ENCODE peak calls at places on chromosomes 5 and 9, in ten cellular contexts. One of them, this sample, is unnamed. For H3K4me1, the result is how much of the 10 kb centered on the place peaks cover.

GRCh38 chr9:113154936-113155335 is 4.1 kb downstream of the SLC31A2 start:
- DNase-seq in tibial artery: no peak
- DNase-seq in OCI-LY7: no peak
- DNase-seq in right lobe of liver: no peak
- DNase-seq in heart right ventricle: no peak
- DNase-seq in ovary: no peak
- DNase-seq in right cardiac atrium: no peak
- DNase-seq in mucosa of descending colon: no peak
- DNase-seq in GM23338: no peak
- DNase-seq in thyroid gland: no peak
- DNase-seq in this sample: no peak

GRCh38 chr9:89411759-89412158 is 86.2 kb downstream of the SEMA4D start:
- DNase-seq in tibial artery: no peak
- DNase-seq in OCI-LY7: no peak
- DNase-seq in right lobe of liver: no peak
- DNase-seq in heart right ventricle: no peak
- DNase-seq in ovary: no peak
- DNase-seq in right cardiac atrium: no peak
- DNase-seq in mucosa of descending colon: no peak
- DNase-seq in GM23338: no peak
- DNase-seq in thyroid gland: peak
- DNase-seq in this sample: no peak

GRCh38 chr5:96509313-96509712 is 76.3 kb upstream of the PCSK1 start:
- DNase-seq in tibial artery: no peak
- DNase-seq in OCI-LY7: no peak
- DNase-seq in right lobe of liver: no peak
- DNase-seq in heart right ventricle: no peak
- DNase-seq in ovary: no peak
- DNase-seq in right cardiac atrium: no peak
- DNase-seq in mucosa of descending colon: no peak
- DNase-seq in GM23338: no peak
- DNase-seq in thyroid gland: no peak
- DNase-seq in this sample: no peak

GRCh38 chr9:121684381-121685145 is 33.1 kb downstream of the DAB2IP start:
- DNase-seq in tibial artery: peak
- DNase-seq in OCI-LY7: peak
- DNase-seq in right lobe of liver: peak
- DNase-seq in heart right ventricle: peak
- DNase-seq in ovary: peak
- DNase-seq in right cardiac atrium: peak
- DNase-seq in mucosa of descending colon: peak
- DNase-seq in GM23338: peak
- DNase-seq in thyroid gland: peak
- DNase-seq in this sample: peak

GRCh38 chr5:100623719-100624118 is 88.5 kb downstream of the FAM174A start:
- DNase-seq in tibial artery: no peak
- DNase-seq in OCI-LY7: peak
- DNase-seq in right lobe of liver: no peak
- DNase-seq in heart right ventricle: no peak
- DNase-seq in ovary: no peak
- DNase-seq in right cardiac atrium: no peak
- DNase-seq in mucosa of descending colon: no peak
- DNase-seq in GM23338: peak
- DNase-seq in thyroid gland: no peak
- DNase-seq in this sample: no peak

GRCh38 chr9:108477538-108478006 is 378.2 kb downstream of the ACTL7B start:
- DNase-seq in tibial artery: no peak
- DNase-seq in OCI-LY7: no peak
- DNase-seq in right lobe of liver: no peak
- DNase-seq in heart right ventricle: no peak
- DNase-seq in ovary: no peak
- DNase-seq in right cardiac atrium: no peak
- DNase-seq in mucosa of descending colon: no peak
- DNase-seq in GM23338: no peak
- DNase-seq in thyroid gland: no peak
- DNase-seq in this sample: no peak

GRCh38 chr5:360277-361027 is 38.9 kb downstream of the AHRR start:
- DNase-seq in tibial artery: no peak
- DNase-seq in OCI-LY7: no peak
- DNase-seq in right lobe of liver: no peak
- DNase-seq in heart right ventricle: no peak
- DNase-seq in ovary: no peak
- DNase-seq in right cardiac atrium: no peak
- DNase-seq in mucosa of descending colon: no peak
- DNase-seq in GM23338: no peak
- DNase-seq in thyroid gland: no peak
- DNase-seq in this sample: peak

GRCh38 chr9:9215050-9215449 is 1397.8 kb downstream of the PTPRD start:
- DNase-seq in tibial artery: no peak
- DNase-seq in OCI-LY7: no peak
- DNase-seq in right lobe of liver: no peak
- DNase-seq in heart right ventricle: no peak
- DNase-seq in ovary: no peak
- DNase-seq in right cardiac atrium: no peak
- DNase-seq in mucosa of descending colon: no peak
- DNase-seq in GM23338: no peak
- DNase-seq in thyroid gland: no peak
- DNase-seq in this sample: no peak

GRCh38 chr5:56278267-56278826 is 45.2 kb upstream of the ANKRD55 start:
- DNase-seq in tibial artery: no peak
- DNase-seq in OCI-LY7: no peak
- DNase-seq in right lobe of liver: no peak
- DNase-seq in heart right ventricle: no peak
- DNase-seq in ovary: no peak
- DNase-seq in right cardiac atrium: no peak
- DNase-seq in mucosa of descending colon: no peak
- DNase-seq in GM23338: peak
- DNase-seq in thyroid gland: peak
- DNase-seq in this sample: no peak

GRCh38 chr9:81575976-81576375 is 113.4 kb downstream of the TLE1 start:
- DNase-seq in tibial artery: no peak
- DNase-seq in OCI-LY7: no peak
- DNase-seq in right lobe of liver: no peak
- DNase-seq in heart right ventricle: no peak
- DNase-seq in ovary: no peak
- DNase-seq in right cardiac atrium: no peak
- DNase-seq in mucosa of descending colon: no peak
- DNase-seq in GM23338: no peak
- DNase-seq in thyroid gland: no peak
- DNase-seq in this sample: no peak

GRCh38 chr9:125444956-125445506 is 183.4 kb downstream of the GAPVD1 start:
- DNase-seq in tibial artery: no peak
- DNase-seq in OCI-LY7: no peak
- DNase-seq in right lobe of liver: no peak
- DNase-seq in heart right ventricle: no peak
- DNase-seq in ovary: no peak
- DNase-seq in right cardiac atrium: no peak
- DNase-seq in mucosa of descending colon: no peak
- DNase-seq in GM23338: no peak
- DNase-seq in thyroid gland: no peak
- DNase-seq in this sample: no peak

DNA sequence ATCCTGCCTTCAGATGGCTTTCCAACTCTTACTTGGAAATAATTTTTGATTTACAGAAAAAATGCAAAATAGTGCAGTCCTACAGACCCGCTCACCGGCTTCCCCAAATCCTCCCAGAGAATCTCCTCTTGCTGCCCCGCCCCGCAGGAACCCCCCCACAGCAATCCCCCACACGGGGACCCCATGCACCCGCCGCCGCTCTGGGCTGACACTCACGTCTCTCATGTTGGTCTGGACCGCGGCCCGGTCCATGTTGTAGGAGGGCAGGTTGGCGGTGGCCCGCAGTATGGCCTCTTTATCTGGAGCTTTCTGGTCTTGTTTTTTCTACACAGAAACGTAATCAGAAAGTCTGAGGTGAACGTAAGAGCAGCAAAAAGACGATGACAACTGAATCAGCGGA is 13.6 kb downstream of the UBAC1 start:
- DNase-seq in tibial artery: no peak
- DNase-seq in OCI-LY7: no peak
- DNase-seq in right lobe of liver: no peak
- DNase-seq in heart right ventricle: no peak
- DNase-seq in ovary: no peak
- DNase-seq in right cardiac atrium: no peak
- DNase-seq in mucosa of descending colon: no peak
- DNase-seq in GM23338: no peak
- DNase-seq in thyroid gland: no peak
- DNase-seq in this sample: no peak
- H3K4me1 ChIP-seq in tibial artery: under half
- H3K4me1 ChIP-seq in OCI-LY7: under half
- H3K4me1 ChIP-seq in right lobe of liver: under half
- H3K4me1 ChIP-seq in heart right ventricle: under half
- H3K4me1 ChIP-seq in ovary: under half
- H3K4me1 ChIP-seq in right cardiac atrium: under half
- H3K4me1 ChIP-seq in mucosa of descending colon: under half
- H3K4me1 ChIP-seq in GM23338: under half
- H3K4me1 ChIP-seq in thyroid gland: under half
- H3K4me1 ChIP-seq in this sample: under half

GRCh38 chr5:116439891-116440290 is 134.7 kb downstream of the SEMA6A start:
- DNase-seq in tibial artery: no peak
- DNase-seq in OCI-LY7: no peak
- DNase-seq in right lobe of liver: no peak
- DNase-seq in heart right ventricle: no peak
- DNase-seq in ovary: no peak
- DNase-seq in right cardiac atrium: no peak
- DNase-seq in mucosa of descending colon: no peak
- DNase-seq in GM23338: no peak
- DNase-seq in thyroid gland: no peak
- DNase-seq in this sample: no peak

GRCh38 chr5:116444373-116445058 is 130.1 kb downstream of the SEMA6A start:
- DNase-seq in tibial artery: no peak
- DNase-seq in OCI-LY7: no peak
- DNase-seq in right lobe of liver: no peak
- DNase-seq in heart right ventricle: no peak
- DNase-seq in ovary: no peak
- DNase-seq in right cardiac atrium: no peak
- DNase-seq in mucosa of descending colon: no peak
- DNase-seq in GM23338: no peak
- DNase-seq in thyroid gland: no peak
- DNase-seq in this sample: no peak

GRCh38 chr5:116440329-116440895 is 134.2 kb downstream of the SEMA6A start:
- DNase-seq in tibial artery: no peak
- DNase-seq in OCI-LY7: no peak
- DNase-seq in right lobe of liver: no peak
- DNase-seq in heart right ventricle: no peak
- DNase-seq in ovary: no peak
- DNase-seq in right cardiac atrium: no peak
- DNase-seq in mucosa of descending colon: no peak
- DNase-seq in GM23338: no peak
- DNase-seq in thyroid gland: no peak
- DNase-seq in this sample: no peak

GRCh38 chr5:116441223-116441622 is 133.4 kb downstream of the SEMA6A start:
- DNase-seq in tibial artery: no peak
- DNase-seq in OCI-LY7: no peak
- DNase-seq in right lobe of liver: no peak
- DNase-seq in heart right ventricle: no peak
- DNase-seq in ovary: no peak
- DNase-seq in right cardiac atrium: no peak
- DNase-seq in mucosa of descending colon: no peak
- DNase-seq in GM23338: peak
- DNase-seq in thyroid gland: no peak
- DNase-seq in this sample: no peak

DNA sequence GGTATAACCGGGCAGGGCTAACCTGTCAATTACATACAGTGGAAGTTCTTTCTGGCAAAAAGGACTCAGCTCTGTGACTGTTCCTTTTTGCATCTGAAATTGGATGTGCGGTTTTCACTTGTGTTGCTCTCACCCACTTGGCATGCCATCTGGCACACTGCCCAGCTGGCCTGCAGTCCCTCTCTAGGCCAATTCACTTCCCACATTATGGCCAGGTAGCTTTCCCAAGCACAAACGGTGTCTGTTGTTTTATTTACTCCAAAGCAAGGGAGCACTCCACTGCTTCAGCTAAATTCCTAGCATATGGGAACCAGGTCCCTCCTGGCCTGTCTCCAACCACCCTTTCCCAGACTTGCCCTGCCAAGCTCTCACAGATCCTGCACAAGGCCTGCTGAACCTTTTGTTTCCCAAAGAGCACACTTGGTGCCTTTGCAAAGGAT is 132.5 kb downstream of the SEMA6A start:
- DNase-seq in tibial artery: no peak
- DNase-seq in OCI-LY7: no peak
- DNase-seq in right lobe of liver: peak
- DNase-seq in heart right ventricle: peak
- DNase-seq in ovary: no peak
- DNase-seq in right cardiac atrium: peak
- DNase-seq in mucosa of descending colon: peak
- DNase-seq in GM23338: peak
- DNase-seq in thyroid gland: peak
- DNase-seq in this sample: peak
- H3K4me1 ChIP-seq in tibial artery: under half
- H3K4me1 ChIP-seq in OCI-LY7: under half
- H3K4me1 ChIP-seq in right lobe of liver: under half
- H3K4me1 ChIP-seq in heart right ventricle: under half
- H3K4me1 ChIP-seq in ovary: under half
- H3K4me1 ChIP-seq in right cardiac atrium: under half
- H3K4me1 ChIP-seq in mucosa of descending colon: under half
- H3K4me1 ChIP-seq in GM23338: half or more
- H3K4me1 ChIP-seq in thyroid gland: under half
- H3K4me1 ChIP-seq in this sample: under half

DNA sequence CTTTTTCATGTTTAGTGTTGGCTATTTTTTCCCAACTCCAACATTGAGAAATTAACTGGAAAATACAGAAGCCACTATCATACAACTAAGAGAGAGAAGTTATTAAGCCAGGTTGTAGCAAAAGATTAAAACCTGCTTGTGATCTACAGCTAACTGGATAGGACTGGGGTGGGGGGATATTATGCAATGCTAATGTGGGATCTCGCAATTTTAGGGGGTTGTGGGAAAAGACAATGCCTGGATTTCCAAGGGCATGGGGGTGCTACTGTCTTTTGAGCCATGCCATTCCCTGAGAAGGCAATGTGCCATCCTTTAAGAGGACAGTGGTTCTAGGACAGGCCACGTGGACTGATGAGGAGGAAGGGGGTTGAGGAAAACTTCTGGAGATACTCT is 46.5 kb downstream of the MARCHF3 start:
- DNase-seq in tibial artery: no peak
- DNase-seq in OCI-LY7: no peak
- DNase-seq in right lobe of liver: no peak
- DNase-seq in heart right ventricle: no peak
- DNase-seq in ovary: no peak
- DNase-seq in right cardiac atrium: no peak
- DNase-seq in mucosa of descending colon: no peak
- DNase-seq in GM23338: no peak
- DNase-seq in thyroid gland: no peak
- DNase-seq in this sample: no peak
- H3K4me1 ChIP-seq in tibial artery: under half
- H3K4me1 ChIP-seq in OCI-LY7: half or more
- H3K4me1 ChIP-seq in right lobe of liver: under half
- H3K4me1 ChIP-seq in heart right ventricle: half or more
- H3K4me1 ChIP-seq in ovary: under half
- H3K4me1 ChIP-seq in right cardiac atrium: under half
- H3K4me1 ChIP-seq in mucosa of descending colon: under half
- H3K4me1 ChIP-seq in GM23338: under half
- H3K4me1 ChIP-seq in thyroid gland: under half
- H3K4me1 ChIP-seq in this sample: under half

DNA sequence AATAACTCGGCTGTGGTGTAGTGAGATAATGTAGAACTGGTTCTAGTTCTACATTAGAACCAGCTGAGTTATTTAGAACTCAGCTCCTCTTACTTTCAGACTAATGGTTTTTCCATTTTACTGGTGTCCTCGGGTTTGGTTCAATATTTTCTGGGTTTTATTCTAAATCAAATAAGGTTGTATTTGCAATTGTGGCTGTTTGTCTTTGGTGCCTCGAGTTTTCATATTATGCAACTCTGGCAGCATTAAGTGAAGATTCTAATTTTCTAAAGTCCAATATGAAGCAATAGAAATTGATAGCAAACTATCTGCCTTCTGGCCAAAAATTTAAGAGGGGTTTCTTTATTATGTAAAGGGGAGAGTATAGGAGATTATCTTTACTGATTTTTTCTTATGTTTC is 19.0 kb downstream of the C6 start:
- DNase-seq in tibial artery: no peak
- DNase-seq in OCI-LY7: no peak
- DNase-seq in right lobe of liver: no peak
- DNase-seq in heart right ventricle: no peak
- DNase-seq in ovary: no peak
- DNase-seq in right cardiac atrium: no peak
- DNase-seq in mucosa of descending colon: no peak
- DNase-seq in GM23338: no peak
- DNase-seq in thyroid gland: no peak
- DNase-seq in this sample: no peak
- H3K4me1 ChIP-seq in tibial artery: under half
- H3K4me1 ChIP-seq in OCI-LY7: under half
- H3K4me1 ChIP-seq in right lobe of liver: under half
- H3K4me1 ChIP-seq in heart right ventricle: under half
- H3K4me1 ChIP-seq in ovary: under half
- H3K4me1 ChIP-seq in right cardiac atrium: under half
- H3K4me1 ChIP-seq in mucosa of descending colon: under half
- H3K4me1 ChIP-seq in GM23338: under half
- H3K4me1 ChIP-seq in thyroid gland: under half
- H3K4me1 ChIP-seq in this sample: under half

This sample was measured in kidney.